ENCODE peak calls at places on chromosomes 2 and 18, in nine cellular contexts. One of them, this sample, is unnamed.

GRCh38 chr2:138827426-138828054 is 47.4 kb upstream of the NXPH2 start:
- DNase-seq in astrocyte of the spinal cord: peak
- DNase-seq in CD4-positive, alpha-beta T cell: no peak
- DNase-seq in K562: peak
- DNase-seq in cardiac muscle cell: peak
- DNase-seq in RWPE1: peak
- DNase-seq in right atrium auricular region: no peak
- DNase-seq in GM06990: peak
- DNase-seq in B cell: peak
- DNase-seq in this sample: no peak

GRCh38 chr2:241668354-241668753 is 18.3 kb downstream of the DTYMK start:
- DNase-seq in astrocyte of the spinal cord: no peak
- DNase-seq in CD4-positive, alpha-beta T cell: no peak
- DNase-seq in K562: no peak
- DNase-seq in cardiac muscle cell: no peak
- DNase-seq in RWPE1: no peak
- DNase-seq in right atrium auricular region: no peak
- DNase-seq in GM06990: no peak
- DNase-seq in B cell: no peak
- DNase-seq in this sample: no peak

GRCh38 chr2:172285010-172285621 is 142.3 kb upstream of the ITGA6 start:
- DNase-seq in astrocyte of the spinal cord: peak
- DNase-seq in CD4-positive, alpha-beta T cell: no peak
- DNase-seq in K562: no peak
- DNase-seq in cardiac muscle cell: peak
- DNase-seq in RWPE1: peak
- DNase-seq in right atrium auricular region: no peak
- DNase-seq in GM06990: no peak
- DNase-seq in B cell: no peak
- DNase-seq in this sample: no peak

GRCh38 chr2:36820942-36821605 is 124.6 kb downstream of the VIT start:
- DNase-seq in astrocyte of the spinal cord: no peak
- DNase-seq in CD4-positive, alpha-beta T cell: no peak
- DNase-seq in K562: no peak
- DNase-seq in cardiac muscle cell: no peak
- DNase-seq in RWPE1: no peak
- DNase-seq in right atrium auricular region: no peak
- DNase-seq in GM06990: no peak
- DNase-seq in B cell: no peak
- DNase-seq in this sample: no peak

GRCh38 chr18:57803119-57803969 is at the start of gene ATP8B1:
- DNase-seq in astrocyte of the spinal cord: peak
- DNase-seq in CD4-positive, alpha-beta T cell: no peak
- DNase-seq in K562: peak
- DNase-seq in cardiac muscle cell: peak
- DNase-seq in RWPE1: peak
- DNase-seq in right atrium auricular region: peak
- DNase-seq in GM06990: peak
- DNase-seq in B cell: peak
- DNase-seq in this sample: peak

GRCh38 chr18:629303-630150 is 27.9 kb upstream of the TYMS start:
- DNase-seq in astrocyte of the spinal cord: no peak
- DNase-seq in CD4-positive, alpha-beta T cell: no peak
- DNase-seq in K562: no peak
- DNase-seq in cardiac muscle cell: peak
- DNase-seq in RWPE1: no peak
- DNase-seq in right atrium auricular region: no peak
- DNase-seq in GM06990: no peak
- DNase-seq in B cell: no peak
- DNase-seq in this sample: no peak

GRCh38 chr18:29436459-29436858 is 1259.5 kb upstream of the CDH2 start:
- DNase-seq in astrocyte of the spinal cord: no peak
- DNase-seq in CD4-positive, alpha-beta T cell: no peak
- DNase-seq in K562: no peak
- DNase-seq in cardiac muscle cell: no peak
- DNase-seq in RWPE1: no peak
- DNase-seq in right atrium auricular region: no peak
- DNase-seq in GM06990: no peak
- DNase-seq in B cell: no peak
- DNase-seq in this sample: no peak

GRCh38 chr18:44960580-44960979 is 279.9 kb downstream of the SETBP1 start:
- DNase-seq in astrocyte of the spinal cord: no peak
- DNase-seq in CD4-positive, alpha-beta T cell: no peak
- DNase-seq in K562: no peak
- DNase-seq in cardiac muscle cell: no peak
- DNase-seq in RWPE1: no peak
- DNase-seq in right atrium auricular region: no peak
- DNase-seq in GM06990: no peak
- DNase-seq in B cell: no peak
- DNase-seq in this sample: no peak

GRCh38 chr18:79248495-79249078 is 147.1 kb upstream of the NFATC1 start:
- DNase-seq in astrocyte of the spinal cord: peak
- DNase-seq in CD4-positive, alpha-beta T cell: no peak
- DNase-seq in K562: no peak
- DNase-seq in cardiac muscle cell: peak
- DNase-seq in RWPE1: no peak
- DNase-seq in right atrium auricular region: no peak
- DNase-seq in GM06990: no peak
- DNase-seq in B cell: no peak
- DNase-seq in this sample: no peak

GRCh38 chr2:127662937-127663565 is 12.3 kb downstream of the LIMS2 start:
- DNase-seq in astrocyte of the spinal cord: no peak
- DNase-seq in CD4-positive, alpha-beta T cell: no peak
- DNase-seq in K562: no peak
- DNase-seq in cardiac muscle cell: no peak
- DNase-seq in RWPE1: no peak
- DNase-seq in right atrium auricular region: no peak
- DNase-seq in GM06990: no peak
- DNase-seq in B cell: no peak
- DNase-seq in this sample: peak

GRCh38 chr18:50453732-50454131 is 78.9 kb downstream of the SKA1 start:
- DNase-seq in astrocyte of the spinal cord: no peak
- DNase-seq in CD4-positive, alpha-beta T cell: no peak
- DNase-seq in K562: no peak
- DNase-seq in cardiac muscle cell: no peak
- DNase-seq in RWPE1: no peak
- DNase-seq in right atrium auricular region: no peak
- DNase-seq in GM06990: no peak
- DNase-seq in B cell: no peak
- DNase-seq in this sample: no peak

GRCh38 chr18:50457639-50458038 is 82.8 kb downstream of the SKA1 start:
- DNase-seq in astrocyte of the spinal cord: no peak
- DNase-seq in CD4-positive, alpha-beta T cell: no peak
- DNase-seq in K562: no peak
- DNase-seq in cardiac muscle cell: no peak
- DNase-seq in RWPE1: no peak
- DNase-seq in right atrium auricular region: no peak
- DNase-seq in GM06990: no peak
- DNase-seq in B cell: no peak
- DNase-seq in this sample: no peak

GRCh38 chr18:50456285-50456684 is 81.4 kb downstream of the SKA1 start:
- DNase-seq in astrocyte of the spinal cord: no peak
- DNase-seq in CD4-positive, alpha-beta T cell: no peak
- DNase-seq in K562: no peak
- DNase-seq in cardiac muscle cell: no peak
- DNase-seq in RWPE1: no peak
- DNase-seq in right atrium auricular region: no peak
- DNase-seq in GM06990: no peak
- DNase-seq in B cell: no peak
- DNase-seq in this sample: no peak

GRCh38 chr18:50453014-50453680 is 78.3 kb downstream of the SKA1 start:
- DNase-seq in astrocyte of the spinal cord: no peak
- DNase-seq in CD4-positive, alpha-beta T cell: no peak
- DNase-seq in K562: no peak
- DNase-seq in cardiac muscle cell: no peak
- DNase-seq in RWPE1: no peak
- DNase-seq in right atrium auricular region: no peak
- DNase-seq in GM06990: no peak
- DNase-seq in B cell: no peak
- DNase-seq in this sample: no peak

DNA sequence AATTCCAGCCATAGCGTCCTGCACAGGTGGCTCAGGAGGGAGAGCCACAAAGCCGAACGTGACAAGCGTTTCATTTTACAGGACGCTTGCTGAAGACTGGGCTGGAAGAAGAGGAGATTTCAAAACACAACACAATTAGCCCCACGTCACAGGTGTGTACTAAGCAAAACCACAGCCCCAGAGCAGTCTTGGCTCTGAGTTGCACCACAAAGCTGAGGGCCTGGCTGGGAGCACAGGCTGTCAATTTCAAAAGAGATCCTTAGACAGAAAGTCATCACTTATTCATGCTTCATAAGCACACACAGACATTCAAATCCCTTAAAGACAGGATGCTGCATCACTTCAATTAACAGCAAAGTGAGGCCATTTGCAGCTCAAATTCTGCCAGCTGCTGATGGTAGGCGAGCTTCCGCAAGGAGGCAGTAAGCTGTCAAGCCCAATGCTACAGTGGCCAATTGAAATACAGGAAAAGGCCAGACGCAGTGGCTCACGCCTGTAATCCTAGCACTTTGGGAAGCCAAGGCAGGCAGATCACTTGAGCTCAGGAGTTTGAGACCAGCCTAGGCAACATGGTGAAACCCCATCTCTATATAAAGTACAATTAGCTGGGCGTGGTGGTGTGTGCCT is 79.6 kb downstream of the SKA1 start:
- DNase-seq in astrocyte of the spinal cord: no peak
- DNase-seq in CD4-positive, alpha-beta T cell: no peak
- DNase-seq in K562: no peak
- DNase-seq in cardiac muscle cell: no peak
- DNase-seq in RWPE1: no peak
- DNase-seq in right atrium auricular region: no peak
- DNase-seq in GM06990: no peak
- DNase-seq in B cell: no peak
- DNase-seq in this sample: no peak
- TF ChIP-seq CTCF in astrocyte of the spinal cord: no peak
- TF ChIP-seq CTCF in CD4-positive, alpha-beta T cell: no peak
- TF ChIP-seq CTCF in K562: peak
- TF ChIP-seq CTCF in cardiac muscle cell: no peak
- TF ChIP-seq CTCF in RWPE1: no peak
- TF ChIP-seq CTCF in right atrium auricular region: no peak
- TF ChIP-seq CTCF in GM06990: no peak
- TF ChIP-seq CTCF in B cell: no peak
- TF ChIP-seq CTCF in this sample: no peak

GRCh38 chr18:23208600-23208999 is 73.3 kb downstream of the CABLES1 start:
- DNase-seq in astrocyte of the spinal cord: no peak
- DNase-seq in CD4-positive, alpha-beta T cell: no peak
- DNase-seq in K562: no peak
- DNase-seq in cardiac muscle cell: no peak
- DNase-seq in RWPE1: no peak
- DNase-seq in right atrium auricular region: no peak
- DNase-seq in GM06990: no peak
- DNase-seq in B cell: no peak
- DNase-seq in this sample: no peak

GRCh38 chr18:23207994-23208393 is 72.7 kb downstream of the CABLES1 start:
- DNase-seq in astrocyte of the spinal cord: no peak
- DNase-seq in CD4-positive, alpha-beta T cell: no peak
- DNase-seq in K562: no peak
- DNase-seq in cardiac muscle cell: no peak
- DNase-seq in RWPE1: no peak
- DNase-seq in right atrium auricular region: no peak
- DNase-seq in GM06990: no peak
- DNase-seq in B cell: no peak
- DNase-seq in this sample: no peak

GRCh38 chr18:23205980-23206379 is 70.7 kb downstream of the CABLES1 start:
- DNase-seq in astrocyte of the spinal cord: no peak
- DNase-seq in CD4-positive, alpha-beta T cell: no peak
- DNase-seq in K562: no peak
- DNase-seq in cardiac muscle cell: no peak
- DNase-seq in RWPE1: no peak
- DNase-seq in right atrium auricular region: no peak
- DNase-seq in GM06990: no peak
- DNase-seq in B cell: no peak
- DNase-seq in this sample: no peak

GRCh38 chr18:23209031-23209430 is 73.7 kb downstream of the CABLES1 start:
- DNase-seq in astrocyte of the spinal cord: no peak
- DNase-seq in CD4-positive, alpha-beta T cell: no peak
- DNase-seq in K562: no peak
- DNase-seq in cardiac muscle cell: no peak
- DNase-seq in RWPE1: no peak
- DNase-seq in right atrium auricular region: no peak
- DNase-seq in GM06990: no peak
- DNase-seq in B cell: no peak
- DNase-seq in this sample: no peak

DNA sequence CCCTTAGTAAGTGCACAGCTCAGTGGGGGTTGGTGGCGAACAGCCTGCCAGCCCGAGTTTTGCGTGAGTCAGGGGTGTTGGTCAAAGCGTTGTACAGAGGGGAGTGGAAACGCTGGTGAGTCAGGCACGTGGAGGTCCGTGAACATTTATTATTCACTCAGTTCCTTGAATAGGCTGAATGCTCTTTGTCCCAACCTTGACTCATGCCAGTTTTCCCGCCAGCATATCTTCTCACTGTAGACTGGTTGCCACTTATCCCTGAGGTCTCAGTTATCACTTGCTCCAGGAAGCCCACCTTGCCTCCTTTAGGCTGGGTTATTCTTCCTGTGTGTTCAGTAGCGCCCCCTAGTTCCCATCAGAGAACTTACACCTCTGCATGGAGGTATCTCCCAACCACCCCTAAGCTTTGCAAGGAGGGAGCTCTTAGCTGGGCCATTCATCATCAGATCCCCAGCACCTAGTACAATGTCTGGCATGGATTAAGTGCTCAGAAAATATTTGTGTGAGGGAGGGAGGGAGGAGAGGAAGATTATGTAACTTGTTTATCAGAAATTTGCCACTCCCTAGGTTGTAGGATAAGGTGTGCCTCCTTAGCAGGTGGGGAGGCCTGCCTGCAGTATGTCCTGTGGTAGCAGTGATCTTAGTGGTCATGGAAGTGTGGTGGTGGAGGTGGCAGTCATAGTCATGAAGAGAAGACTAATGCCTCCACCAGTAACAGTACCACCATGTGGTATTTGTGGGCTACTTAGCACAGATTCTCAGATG is 72.1 kb downstream of the CABLES1 start:
- DNase-seq in astrocyte of the spinal cord: peak
- DNase-seq in CD4-positive, alpha-beta T cell: no peak
- DNase-seq in K562: peak
- DNase-seq in cardiac muscle cell: no peak
- DNase-seq in RWPE1: no peak
- DNase-seq in right atrium auricular region: no peak
- DNase-seq in GM06990: no peak
- DNase-seq in B cell: no peak
- DNase-seq in this sample: no peak
- TF ChIP-seq CTCF in astrocyte of the spinal cord: peak
- TF ChIP-seq CTCF in CD4-positive, alpha-beta T cell: no peak
- TF ChIP-seq CTCF in K562: peak
- TF ChIP-seq CTCF in cardiac muscle cell: peak
- TF ChIP-seq CTCF in RWPE1: no peak
- TF ChIP-seq CTCF in right atrium auricular region: peak
- TF ChIP-seq CTCF in GM06990: peak
- TF ChIP-seq CTCF in B cell: peak
- TF ChIP-seq CTCF in this sample: no peak

GRCh38 chr18:65206551-65207260 is 544.1 kb upstream of the CDH7 start:
- DNase-seq in astrocyte of the spinal cord: no peak
- DNase-seq in CD4-positive, alpha-beta T cell: no peak
- DNase-seq in K562: no peak
- DNase-seq in cardiac muscle cell: no peak
- DNase-seq in RWPE1: no peak
- DNase-seq in right atrium auricular region: no peak
- DNase-seq in GM06990: peak
- DNase-seq in B cell: no peak
- DNase-seq in this sample: no peak
- TF ChIP-seq CTCF in astrocyte of the spinal cord: no peak
- TF ChIP-seq CTCF in CD4-positive, alpha-beta T cell: no peak
- TF ChIP-seq CTCF in K562: no peak
- TF ChIP-seq CTCF in cardiac muscle cell: no peak
- TF ChIP-seq CTCF in RWPE1: no peak
- TF ChIP-seq CTCF in right atrium auricular region: no peak
- TF ChIP-seq CTCF in GM06990: no peak
- TF ChIP-seq CTCF in B cell: no peak
- TF ChIP-seq CTCF in this sample: no peak

GRCh38 chr18:35939166-35939565 is 33.3 kb upstream of the RMP24 start:
- DNase-seq in astrocyte of the spinal cord: no peak
- DNase-seq in CD4-positive, alpha-beta T cell: no peak
- DNase-seq in K562: no peak
- DNase-seq in cardiac muscle cell: peak
- DNase-seq in RWPE1: no peak
- DNase-seq in right atrium auricular region: no peak
- DNase-seq in GM06990: no peak
- DNase-seq in B cell: no peak
- DNase-seq in this sample: no peak
- TF ChIP-seq CTCF in astrocyte of the spinal cord: peak
- TF ChIP-seq CTCF in CD4-positive, alpha-beta T cell: no peak
- TF ChIP-seq CTCF in K562: peak
- TF ChIP-seq CTCF in cardiac muscle cell: peak
- TF ChIP-seq CTCF in RWPE1: no peak
- TF ChIP-seq CTCF in right atrium auricular region: peak
- TF ChIP-seq CTCF in GM06990: peak
- TF ChIP-seq CTCF in B cell: no peak
- TF ChIP-seq CTCF in this sample: no peak